ENCODE peak calls at places on chromosomes 2 and 18, in seven cellular contexts. O, M, P, F, W, Q and S are unnamed samples.

GRCh38 chr2:68716948-68717661 is 17.5 kb upstream of the ARHGAP25 start:
- DNase-seq in O (no peak), M (no peak), P (no peak), F (no peak), W (no peak), Q (no peak), S (no peak)

GRCh38 chr2:120864981-120865380 is 129.3 kb downstream of the GLI2 start:
- DNase-seq in O (no peak), M (no peak), P (no peak), F (no peak), W (no peak), Q (no peak), S (no peak)

GRCh38 chr2:234840336-234840735 is 111.5 kb upstream of the SH3BP4 start:
- DNase-seq in O (no peak), M (no peak), P (no peak), F (peak), W (no peak), Q (peak), S (peak)

GRCh38 chr2:214378455-214379103 is 32.3 kb upstream of the VWC2L start:
- DNase-seq in O (no peak), M (peak), P (no peak), F (no peak), W (no peak), Q (no peak), S (no peak)

GRCh38 chr2:76998713-76999112 is 523.5 kb downstream of the LRRTM4 start:
- DNase-seq in O (no peak), M (peak), P (no peak), F (peak), W (no peak), Q (no peak), S (no peak)

GRCh38 chr2:3125761-3126130 is 251.9 kb downstream of the EIPR1 start:
- DNase-seq in O (no peak), M (no peak), P (no peak), F (no peak), W (no peak), Q (no peak), S (no peak)

GRCh38 chr2:24380687-24381271 is 20.4 kb upstream of the ITSN2 start:
- DNase-seq in O (no peak), M (no peak), P (no peak), F (no peak), W (no peak), Q (no peak), S (no peak)

GRCh38 chr2:33134086-33134763 is 187.5 kb downstream of the LTBP1 start:
- DNase-seq in O (no peak), M (no peak), P (no peak), F (peak), W (no peak), Q (no peak), S (peak)

GRCh38 chr18:63271881-63272299 is 47.7 kb downstream of the BCL2 start:
- DNase-seq in O (no peak), M (peak), P (no peak), F (no peak), W (no peak), Q (no peak), S (no peak)

GRCh38 chr2:64325852-64326577 is 127.9 kb upstream of the LGALSL start:
- DNase-seq in O (peak), M (no peak), P (no peak), F (no peak), W (no peak), Q (no peak), S (no peak)

GRCh38 chr18:12657048-12657848 is 659 bp downstream of the SPIRE1 start:
- DNase-seq in O (no peak), M (no peak), P (peak), F (peak), W (no peak), Q (peak), S (no peak)